ENCODE peak calls at places on chromosomes 3 and 15, in seven cellular contexts. P is pancreas, S is gastrocnemius medialis, M is IMR-90, X is ovary, Y is cardiac muscle cell, B is endothelial cell of umbilical vein. T is an unnamed sample.

GRCh38 chr3:158770254-158771017 is 31.4 kb upstream of the MFSD1 start:
- DNase-seq in P (no peak), S (no peak), M (peak; percentile 93), X (no peak), Y (peak; percentile 76), B (peak; percentile 9), T (peak; percentile 81)

GRCh38 chr15:62853833-62854210 is 188.7 kb upstream of the TPM1 start:
- DNase-seq in P (no peak), S (no peak), M (no peak), X (no peak), Y (peak; percentile 8), B (no peak), T (no peak)

GRCh38 chr3:149015383-149015782 is 24.0 kb downstream of the GYG1 start:
- DNase-seq in P (no peak), S (no peak), M (peak; percentile 44), X (no peak), Y (no peak), B (no peak), T (no peak)

GRCh38 chr3:129651316-129652202 is 45.1 kb upstream of the PLXND1 start:
- DNase-seq in P (no peak), S (no peak), M (peak; percentile 78), X (peak; percentile 59), Y (peak; percentile 82), B (peak; percentile 88), T (peak; percentile 89)

GRCh38 chr3:114569186-114569585 is 275.4 kb downstream of the TIGIT start:
- DNase-seq in P (no peak), S (no peak), M (peak; percentile 68), X (no peak), Y (no peak), B (peak; percentile 48), T (no peak)

GRCh38 chr15:51185213-51185619 is 90.5 kb upstream of the TNFAIP8L3 start:
- DNase-seq in P (no peak), S (no peak), M (no peak), X (no peak), Y (peak; percentile 51), B (no peak), T (no peak)

GRCh38 chr15:69979783-69980182 is 117.9 kb downstream of the TLE3 start:
- DNase-seq in P (no peak), S (no peak), M (no peak), X (no peak), Y (no peak), B (no peak), T (no peak)

GRCh38 chr3:29317659-29318173 is 36.8 kb downstream of the RBMS3 start:
- DNase-seq in P (no peak), S (no peak), M (no peak), X (no peak), Y (no peak), B (peak; percentile 58), T (no peak)

GRCh38 chr15:57419335-57419734 is 43.0 kb downstream of the CGNL1 start:
- DNase-seq in P (no peak), S (no peak), M (no peak), X (no peak), Y (no peak), B (no peak), T (no peak)

GRCh38 chr3:18126772-18127171 is 298.4 kb downstream of the SATB1 start:
- DNase-seq in P (no peak), S (no peak), M (no peak), X (no peak), Y (no peak), B (no peak), T (no peak)

GRCh38 chr3:154758109-154758868 is 321.8 kb upstream of the MME start:
- DNase-seq in P (no peak), S (no peak), M (peak; percentile 70), X (no peak), Y (peak; percentile 47), B (peak; percentile 11), T (peak; percentile 65)

GRCh38 chr3:95084738-95085137 is 1021.9 kb downstream of the NSUN3 start:
- DNase-seq in P (no peak), S (no peak), M (no peak), X (no peak), Y (no peak), B (no peak), T (no peak)

GRCh38 chr3:31254483-31254882 is 278.2 kb upstream of the STT3B start:
- DNase-seq in P (no peak), S (no peak), M (no peak), X (no peak), Y (no peak), B (no peak), T (no peak)

GRCh38 chr15:39110336-39110735 is 470.5 kb upstream of the THBS1 start:
- DNase-seq in P (no peak), S (no peak), M (peak; percentile 66), X (no peak), Y (peak; percentile 82), B (peak; percentile 91), T (peak; percentile 68)

GRCh38 chr15:29097971-29098370 is 171.7 kb downstream of the NSMCE3 start:
- DNase-seq in P (no peak), S (no peak), M (no peak), X (no peak), Y (no peak), B (no peak), T (no peak)

GRCh38 chr15:23022156-23022555 is 17.2 kb downstream of the TUBGCP5 start:
- DNase-seq in P (no peak), S (no peak), M (no peak), X (no peak), Y (no peak), B (no peak), T (no peak)

GRCh38 chr3:126355251-126355650 is 2.0 kb downstream of the KLF15 start:
- DNase-seq in P (no peak), S (no peak), M (no peak), X (peak; percentile 52), Y (no peak), B (no peak), T (no peak)

GRCh38 chr15:79644091-79644490 is 212.0 kb downstream of the MINAR1 start:
- DNase-seq in P (no peak), S (no peak), M (peak; percentile 85), X (no peak), Y (peak; percentile 59), B (peak; percentile 93), T (peak; percentile 65)

GRCh38 chr15:38904298-38904697 is 339.7 kb upstream of the RASGRP1 start:
- DNase-seq in P (no peak), S (no peak), M (no peak), X (no peak), Y (no peak), B (no peak), T (no peak)

GRCh38 chr3:31532587-31533168 is at the start of gene STT3B:
- DNase-seq in P (no peak), S (peak; percentile 66), M (peak; percentile 75), X (no peak), Y (peak; percentile 90), B (no peak), T (no peak)

GRCh38 chr3:184821034-184821433 is 9.1 kb downstream of the VPS8 start:
- DNase-seq in P (no peak), S (no peak), M (no peak), X (no peak), Y (no peak), B (no peak), T (no peak)

GRCh38 chr3:155110996-155111901 is 31.1 kb downstream of the MME start:
- DNase-seq in P (no peak), S (no peak), M (no peak), X (no peak), Y (no peak), B (no peak), T (no peak)

GRCh38 chr3:194537732-194538247 is 51.0 kb upstream of the ATP13A3 start:
- DNase-seq in P (peak; percentile 60), S (peak; percentile 7), M (peak; percentile 87), X (no peak), Y (peak; percentile 71), B (peak; percentile 67), T (peak; percentile 76)

GRCh38 chr3:108134555-108134880 is 43.7 kb upstream of the CD47 start:
- DNase-seq in P (no peak), S (no peak), M (no peak), X (no peak), Y (no peak), B (no peak), T (no peak)

GRCh38 chr3:71056327-71056726 is 527.2 kb downstream of the FOXP1 start:
- DNase-seq in P (no peak), S (no peak), M (peak; percentile 76), X (no peak), Y (peak; percentile 59), B (peak; percentile 89), T (peak; percentile 79)
- H3K4me3 ChIP-seq in P (no peak overlapping the region), S (no peak overlapping the region), M (no peak overlapping the region), X (no peak overlapping the region), Y (no peak overlapping the region), B (no peak overlapping the region), T (no peak overlapping the region)

DNA sequence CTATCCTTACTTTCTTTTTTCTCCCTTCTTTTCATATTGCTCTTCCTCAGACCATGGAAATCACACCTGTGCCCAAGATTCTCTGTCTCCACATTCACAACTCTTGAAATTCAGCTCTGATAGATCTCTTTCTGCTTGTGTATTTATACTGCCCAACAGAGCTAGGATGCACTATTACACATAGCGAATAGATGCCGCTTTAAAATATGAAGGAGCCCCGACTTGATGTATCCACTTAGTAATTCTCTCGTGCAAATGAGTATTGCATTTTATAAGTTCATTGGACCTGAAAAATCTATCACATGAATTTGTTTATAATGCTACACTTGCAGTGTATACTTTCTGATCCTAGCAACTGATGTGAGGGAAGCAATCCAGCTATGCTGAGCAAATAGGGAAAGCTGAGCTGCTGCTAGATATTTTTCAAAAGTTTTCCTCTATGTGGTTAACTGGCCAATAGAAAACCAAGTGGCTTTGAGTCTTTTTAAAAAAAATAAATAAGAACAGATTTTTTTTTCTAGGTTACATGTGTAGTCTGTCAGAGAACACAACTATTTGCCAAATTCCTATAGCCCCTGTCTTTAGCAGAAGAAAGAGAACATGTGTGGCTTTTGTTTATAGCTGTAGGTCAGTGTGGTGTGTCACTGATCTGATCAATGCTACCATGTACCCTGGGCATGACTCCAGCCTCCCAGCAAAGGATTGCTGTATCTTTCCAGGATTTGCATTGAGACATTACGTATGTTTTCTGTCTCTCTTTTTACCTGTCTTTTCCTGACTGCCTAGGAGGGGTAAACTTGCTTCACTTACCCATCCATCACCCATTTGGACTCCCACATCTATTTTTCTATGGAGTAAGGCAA is 64.2 kb upstream of the LEKR1 start:
- DNase-seq in P (no peak), S (no peak), M (peak; percentile 60), X (no peak), Y (peak; percentile 39), B (no peak), T (peak; percentile 32)
- TF ChIP-seq CTCF in P (no peak), S (no peak), M (peak; percentile 32), X (no peak), Y (no peak), B (no peak), T (no peak)

DNA sequence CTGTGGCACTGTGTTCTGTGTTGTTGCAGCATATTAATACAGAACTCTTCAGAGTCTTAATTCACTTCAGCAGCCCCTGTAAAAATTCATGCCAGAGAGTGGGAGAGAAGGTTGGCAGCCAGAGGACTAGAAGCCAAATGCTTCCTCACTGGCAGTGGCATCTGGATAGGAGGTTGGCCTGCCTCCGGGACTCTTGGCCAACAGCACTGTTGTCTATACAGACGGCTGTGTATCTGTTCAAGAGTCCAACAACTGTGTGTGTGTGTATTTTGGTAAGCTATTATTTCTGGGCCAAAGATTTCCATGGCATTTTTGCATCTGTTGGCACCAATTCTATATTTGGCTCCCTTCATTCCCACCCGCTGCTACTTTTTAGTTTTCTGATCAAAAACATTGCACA is 156.0 kb upstream of the SOX2 start:
- DNase-seq in P (no peak), S (no peak), M (no peak), X (no peak), Y (no peak), B (no peak), T (no peak)
- H3K4me3 ChIP-seq in P (no peak overlapping the region), S (no peak overlapping the region), M (no peak overlapping the region), X (no peak overlapping the region), Y (no peak overlapping the region), B (no peak overlapping the region), T (no peak overlapping the region)

GRCh38 chr15:77649610-77650009 is 16.9 kb upstream of the LINGO1 start:
- DNase-seq in P (no peak), S (no peak), M (no peak), X (no peak), Y (no peak), B (no peak), T (no peak)
- TF ChIP-seq CTCF in P (no peak), S (no peak), M (no peak), X (no peak), Y (no peak), B (no peak), T (no peak)